ENCODE peak calls at places on chromosomes 7 and 10, in ten cellular contexts. V is lower lobe of right lung, J is spleen, W is iPS DF 6.9, C is adrenal gland, R is suprapubic skin, Q is MM.1S, T is RWPE1, N is SJSA1, Z is H9. S is an unnamed sample.

GRCh38 chr10:76354349-76354748 is 922.9 kb downstream of the LRMDA start:
- DNase-seq in V (no peak), J (no peak), W (no peak), C (no peak), R (no peak), Q (no peak), T (no peak), N (no peak), Z (no peak), S (no peak)

GRCh38 chr7:115825736-115826135 is 204.8 kb downstream of the TFEC start:
- DNase-seq in V (no peak), J (no peak), W (no peak), C (no peak), R (no peak), Q (no peak), T (no peak), N (no peak), Z (no peak), S (no peak)

GRCh38 chr7:47297120-47297519 is 284.8 kb downstream of the TNS3 start:
- DNase-seq in V (no peak), J (no peak), W (no peak), C (no peak), R (no peak), Q (no peak), T (no peak), N (no peak), Z (no peak), S (no peak)

GRCh38 chr7:132066776-132067175 is 509.5 kb downstream of the PLXNA4 start:
- DNase-seq in V (no peak), J (no peak), W (no peak), C (no peak), R (no peak), Q (no peak), T (no peak), N (no peak), Z (no peak), S (no peak)

GRCh38 chr10:974038-974784 is 14.0 kb upstream of the GTPBP4 start:
- DNase-seq in V (peak; percentile 76), J (no peak), W (no peak), C (peak; percentile 52), R (no peak), Q (no peak), T (no peak), N (peak; percentile 92), Z (no peak), S (peak; percentile 3)

GRCh38 chr10:44874176-44874575 is 37.0 kb upstream of the TMEM72 start:
- DNase-seq in V (no peak), J (no peak), W (no peak), C (peak; percentile 61), R (no peak), Q (no peak), T (no peak), N (no peak), Z (no peak), S (peak; percentile 39)

GRCh38 chr10:51718804-51719291 is 19.5 kb upstream of the CSTF2T start:
- DNase-seq in V (no peak), J (no peak), W (no peak), C (no peak), R (no peak), Q (no peak), T (peak; percentile 2), N (no peak), Z (peak; percentile 62), S (peak; percentile 72)

GRCh38 chr7:39733881-39734571 is 110.7 kb downstream of the RALA start:
- DNase-seq in V (no peak), J (no peak), W (no peak), C (no peak), R (no peak), Q (no peak), T (peak; percentile 61), N (peak; percentile 86), Z (no peak), S (no peak)

GRCh38 chr7:128743112-128743772 is 4.1 kb downstream of the CALU start:
- DNase-seq in V (no peak), J (no peak), W (no peak), C (peak; percentile 66), R (no peak), Q (no peak), T (no peak), N (no peak), Z (no peak), S (peak; percentile 22)

GRCh38 chr10:31147220-31147608 is 115.5 kb upstream of the ZNF438 start:
- DNase-seq in V (no peak), J (no peak), W (no peak), C (no peak), R (no peak), Q (no peak), T (peak; percentile 42), N (no peak), Z (no peak), S (no peak)
- H3K27ac ChIP-seq in V (no peak overlapping the region), J (no peak overlapping the region), W (no peak overlapping the region), C (no peak overlapping the region), R (no peak overlapping the region), Q (no peak overlapping the region), T (no peak overlapping the region), N (peak overlapping the region; percentile 8), Z (no peak overlapping the region), S (no peak overlapping the region)

DNA sequence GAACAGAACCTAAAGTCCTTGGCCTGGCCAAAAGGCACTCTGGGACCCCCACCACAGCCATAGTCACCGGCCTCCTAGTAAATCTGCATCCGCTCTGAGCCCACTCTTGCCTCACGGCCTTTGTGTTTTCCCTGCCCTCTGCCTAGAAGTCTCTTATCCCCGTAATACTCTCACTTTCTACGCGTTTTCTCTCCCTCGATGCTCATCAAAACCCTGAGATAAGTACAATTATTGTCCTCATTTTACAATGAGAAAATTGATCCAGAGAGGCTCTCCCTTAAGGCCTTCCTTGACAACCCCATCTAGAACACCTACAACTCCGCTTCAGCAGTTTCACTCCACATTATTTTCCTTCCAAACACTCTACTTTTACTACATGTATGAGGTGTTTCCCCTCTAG is 1.5 kb upstream of the SFXN4 start:
- DNase-seq in V (no peak), J (no peak), W (no peak), C (no peak), R (no peak), Q (no peak), T (no peak), N (no peak), Z (no peak), S (no peak)
- H3K27ac ChIP-seq in V (no peak overlapping the region), J (peak overlapping the region; percentile 87), W (no peak overlapping the region), C (peak overlapping the region; percentile 92), R (no peak overlapping the region), Q (no peak overlapping the region), T (peak overlapping the region; percentile 82), N (no peak overlapping the region), Z (no peak overlapping the region), S (peak overlapping the region; percentile 34)

GRCh38 chr10:12045610-12046009 is 3.0 kb upstream of the UPF2 start:
- DNase-seq in V (no peak), J (no peak), W (no peak), C (no peak), R (no peak), Q (no peak), T (no peak), N (no peak), Z (no peak), S (no peak)
- H3K27ac ChIP-seq in V (no peak overlapping the region), J (no peak overlapping the region), W (no peak overlapping the region), C (no peak overlapping the region), R (no peak overlapping the region), Q (no peak overlapping the region), T (no peak overlapping the region), N (no peak overlapping the region), Z (no peak overlapping the region), S (no peak overlapping the region)

DNA sequence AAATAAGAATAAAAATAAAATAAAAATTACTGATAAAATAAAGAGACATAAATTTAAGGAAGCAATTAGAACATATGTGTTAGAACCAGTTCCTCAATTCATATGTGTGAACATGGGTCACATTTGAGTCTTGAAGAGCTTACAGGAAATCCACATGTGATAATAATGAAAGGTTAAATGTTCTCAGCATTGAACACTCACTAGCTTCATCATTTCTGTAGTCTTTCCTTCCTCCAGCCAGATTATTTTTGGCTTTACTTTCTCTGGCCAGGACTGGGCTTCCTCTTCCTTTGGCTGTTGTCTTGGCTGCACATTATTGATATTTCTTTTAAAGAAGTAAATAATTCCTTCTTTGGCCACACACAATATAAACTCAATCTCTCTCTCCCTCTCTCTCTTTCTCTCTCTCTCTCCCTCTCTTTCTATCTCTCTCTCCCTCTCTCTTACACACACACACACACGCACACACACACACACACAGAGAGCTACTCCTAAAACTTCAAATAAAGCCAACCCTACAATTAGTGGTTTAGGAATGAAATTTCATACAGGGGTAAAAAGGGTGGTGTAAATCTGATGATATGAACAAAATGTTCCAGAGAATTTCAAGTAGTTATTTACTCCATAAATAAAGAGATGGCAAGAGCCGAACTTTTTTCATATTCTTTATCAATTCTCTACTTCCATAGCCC is 171.2 kb downstream of the REEP3 start:
- DNase-seq in V (no peak), J (no peak), W (no peak), C (no peak), R (no peak), Q (no peak), T (no peak), N (no peak), Z (no peak), S (no peak)
- H3K27ac ChIP-seq in V (peak overlapping the region; percentile 19), J (no peak overlapping the region), W (no peak overlapping the region), C (peak overlapping the region; percentile 50), R (peak overlapping the region; percentile 69), Q (no peak overlapping the region), T (no peak overlapping the region), N (no peak overlapping the region), Z (no peak overlapping the region), S (no peak overlapping the region)

DNA sequence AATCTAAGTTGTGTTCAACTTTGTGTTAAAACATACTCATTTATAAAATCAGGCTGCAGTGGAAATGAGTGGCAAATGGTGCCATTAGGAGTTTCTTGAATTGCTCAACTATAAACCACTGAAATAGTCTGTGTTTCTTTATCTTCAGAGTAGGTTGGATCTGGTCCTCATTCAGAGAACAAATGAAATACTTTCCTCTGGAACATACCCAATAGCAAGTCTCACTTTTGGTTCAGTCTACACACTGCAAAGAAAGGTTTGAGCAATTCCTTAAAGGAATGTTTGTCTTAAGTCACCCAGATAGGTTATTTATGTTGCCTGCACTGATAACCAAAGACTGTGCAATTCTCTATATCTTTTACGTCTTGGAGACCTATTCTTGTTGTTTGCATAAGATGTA is 62.5 kb downstream of the ABCB4 start:
- DNase-seq in V (no peak), J (no peak), W (no peak), C (no peak), R (no peak), Q (no peak), T (no peak), N (no peak), Z (no peak), S (peak; percentile 86)
- H3K27ac ChIP-seq in V (no peak overlapping the region), J (no peak overlapping the region), W (no peak overlapping the region), C (no peak overlapping the region), R (no peak overlapping the region), Q (no peak overlapping the region), T (no peak overlapping the region), N (no peak overlapping the region), Z (no peak overlapping the region), S (no peak overlapping the region)

DNA sequence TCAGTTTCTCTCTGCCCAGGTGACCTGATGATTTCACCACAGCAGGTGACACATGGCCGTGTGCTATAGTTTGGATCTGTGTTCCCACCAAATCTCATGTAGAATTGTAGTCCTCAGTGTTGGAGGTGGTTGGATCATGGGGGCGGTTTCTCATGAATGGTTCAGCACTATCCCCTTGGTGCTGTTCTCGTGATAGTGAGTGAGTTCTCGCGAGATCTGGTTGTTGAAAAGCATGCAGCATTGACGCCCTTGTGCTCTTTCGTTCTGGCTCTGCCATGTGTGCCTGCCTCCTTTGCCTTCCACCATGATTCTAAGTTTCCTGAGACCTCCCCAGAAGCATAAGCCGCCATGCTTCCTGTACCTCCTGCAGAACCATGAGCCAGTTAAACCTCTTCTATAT is 85.2 kb upstream of the C1QL3 start:
- DNase-seq in V (no peak), J (no peak), W (no peak), C (no peak), R (no peak), Q (no peak), T (no peak), N (no peak), Z (no peak), S (no peak)
- H3K27ac ChIP-seq in V (no peak overlapping the region), J (no peak overlapping the region), W (no peak overlapping the region), C (no peak overlapping the region), R (no peak overlapping the region), Q (no peak overlapping the region), T (no peak overlapping the region), N (no peak overlapping the region), Z (no peak overlapping the region), S (no peak overlapping the region)